ENCODE peak calls at places on chromosomes 5 and 9, in seven cellular contexts. W, V, M, P, Z, A and D are unnamed samples.

GRCh38 chr9:126489604-126490593 is 123.8 kb upstream of the LMX1B start:
- DNase-seq in W (no peak), V (no peak), M (peak; percentile 66), P (no peak), Z (no peak), A (no peak), D (peak; percentile 80)

GRCh38 chr9:127222388-127223095 is 42.0 kb upstream of the GARNL3 start:
- DNase-seq in W (no peak), V (no peak), M (no peak), P (no peak), Z (no peak), A (no peak), D (no peak)

GRCh38 chr9:16171851-16172250 is 619.0 kb downstream of the CCDC171 start:
- DNase-seq in W (no peak), V (no peak), M (no peak), P (no peak), Z (no peak), A (no peak), D (no peak)

GRCh38 chr5:5726401-5726800 is 303.9 kb downstream of the ICE1 start:
- DNase-seq in W (no peak), V (no peak), M (no peak), P (no peak), Z (no peak), A (no peak), D (no peak)

GRCh38 chr5:133222040-133222439 is 170.2 kb downstream of the HSPA4 start:
- DNase-seq in W (no peak), V (no peak), M (no peak), P (no peak), Z (no peak), A (no peak), D (no peak)

GRCh38 chr5:65837139-65837538 is 89.2 kb upstream of the ERBIN start:
- DNase-seq in W (no peak), V (no peak), M (no peak), P (peak; percentile 93), Z (no peak), A (no peak), D (no peak)

GRCh38 chr9:132694144-132694543 is 23.9 kb downstream of the GTF3C4 start:
- DNase-seq in W (no peak), V (no peak), M (no peak), P (peak; percentile 25), Z (no peak), A (no peak), D (no peak)

GRCh38 chr9:68844623-68845612 is 139.9 kb downstream of the PIP5K1B start:
- DNase-seq in W (no peak), V (peak; percentile 49), M (no peak), P (peak; percentile 8), Z (peak; percentile 38), A (no peak), D (no peak)

GRCh38 chr9:129141066-129142041 is 30.1 kb downstream of the PTPA start:
- DNase-seq in W (peak; percentile 60), V (peak; percentile 68), M (no peak), P (peak; percentile 97), Z (peak; percentile 70), A (peak; percentile 65), D (peak; percentile 82)

GRCh38 chr5:138138949-138139775 is at the start of gene NME5:
- DNase-seq in W (peak; percentile 67), V (peak; percentile 35), M (peak; percentile 79), P (peak; percentile 40), Z (peak; percentile 75), A (peak; percentile 56), D (peak; percentile 80)

GRCh38 chr5:132057498-132058255 is 2.8 kb upstream of the IL3 start:
- DNase-seq in W (no peak), V (peak; percentile 5), M (peak; percentile 28), P (no peak), Z (peak; percentile 11), A (no peak), D (no peak)

GRCh38 chr9:110807956-110808598 is 139.5 kb downstream of the MUSK start:
- DNase-seq in W (no peak), V (no peak), M (no peak), P (peak; percentile 42), Z (no peak), A (no peak), D (no peak)

GRCh38 chr9:23730364-23730763 is 95.7 kb downstream of the ELAVL2 start:
- DNase-seq in W (no peak), V (no peak), M (no peak), P (no peak), Z (no peak), A (no peak), D (no peak)

GRCh38 chr9:111992523-111992922 is 95.9 kb downstream of the UGCG start:
- DNase-seq in W (no peak), V (no peak), M (no peak), P (peak; percentile 82), Z (no peak), A (no peak), D (no peak)

GRCh38 chr5:38724301-38725030 is 121.3 kb upstream of the OSMR start:
- DNase-seq in W (no peak), V (no peak), M (no peak), P (peak; percentile 67), Z (no peak), A (no peak), D (no peak)

GRCh38 chr5:143886621-143887301 is 74.8 kb downstream of the HMHB1 start:
- DNase-seq in W (no peak), V (no peak), M (no peak), P (no peak), Z (no peak), A (no peak), D (no peak)

GRCh38 chr9:13171261-13171660 is 108.2 kb downstream of the MPDZ start:
- DNase-seq in W (no peak), V (no peak), M (no peak), P (peak; percentile 21), Z (no peak), A (no peak), D (no peak)

GRCh38 chr5:19208397-19208796 is 779.6 kb downstream of the CDH18 start:
- DNase-seq in W (no peak), V (no peak), M (no peak), P (no peak), Z (no peak), A (no peak), D (peak; percentile 60)

DNA sequence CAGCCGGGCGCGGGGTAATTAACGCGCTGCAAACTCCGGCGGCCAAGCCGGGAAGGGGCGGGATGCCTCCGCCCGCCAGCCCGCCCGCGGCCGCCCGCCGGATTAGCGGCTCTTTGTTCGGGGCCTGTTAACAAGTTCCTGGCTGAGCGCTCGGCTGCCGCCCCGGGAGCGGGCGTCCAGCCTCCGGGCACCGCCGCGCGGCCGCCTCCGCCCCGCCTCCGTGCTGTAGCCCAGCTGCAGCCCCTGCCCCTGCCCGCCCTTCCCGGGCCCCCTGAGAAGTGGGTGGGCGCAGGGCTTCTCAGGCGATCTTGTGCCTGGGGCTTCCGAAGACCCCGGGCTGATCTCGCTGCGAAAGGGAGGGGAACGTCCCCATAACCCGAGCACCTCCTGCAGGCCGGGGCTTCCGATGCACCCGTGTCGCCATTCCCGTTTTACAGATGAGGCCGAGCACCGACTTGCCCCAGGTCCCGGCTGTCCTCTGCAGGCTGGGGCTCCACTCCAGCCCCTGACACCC is 7.6 kb downstream of the UNC5A start:
- DNase-seq in W (no peak), V (no peak), M (no peak), P (no peak), Z (no peak), A (no peak), D (no peak)
- H3K4me3 ChIP-seq in W (no peak overlapping the region), V (peak overlapping the region; percentile 46), M (peak overlapping the region; percentile 40), P (no peak overlapping the region), Z (peak overlapping the region; percentile 45), A (peak overlapping the region; percentile 17), D (peak overlapping the region; percentile 34)

DNA sequence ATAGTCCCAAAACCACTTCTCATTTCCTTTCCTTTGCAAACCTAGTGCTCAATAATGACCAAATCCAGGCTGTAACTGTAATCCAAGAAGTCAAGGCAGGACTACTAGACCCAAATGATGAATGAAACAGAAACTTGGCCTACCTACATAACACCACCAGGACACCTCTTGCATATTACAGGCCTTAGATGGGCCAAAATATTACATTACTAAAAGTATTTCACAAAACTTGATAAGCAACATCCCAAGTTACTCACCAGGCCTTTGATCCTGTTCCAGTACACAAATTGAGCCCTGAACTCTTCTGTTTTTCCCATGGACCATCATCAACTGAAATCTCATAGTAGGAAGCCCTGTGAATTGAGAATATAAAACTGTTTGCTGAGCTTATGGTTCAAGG is 34.8 kb downstream of the NADK2 start:
- DNase-seq in W (no peak), V (no peak), M (no peak), P (no peak), Z (no peak), A (no peak), D (no peak)
- TF ChIP-seq POLR2A in W (no peak), V (no peak), M (no peak), P (no peak), Z (no peak), A (no peak), D (no peak)

DNA sequence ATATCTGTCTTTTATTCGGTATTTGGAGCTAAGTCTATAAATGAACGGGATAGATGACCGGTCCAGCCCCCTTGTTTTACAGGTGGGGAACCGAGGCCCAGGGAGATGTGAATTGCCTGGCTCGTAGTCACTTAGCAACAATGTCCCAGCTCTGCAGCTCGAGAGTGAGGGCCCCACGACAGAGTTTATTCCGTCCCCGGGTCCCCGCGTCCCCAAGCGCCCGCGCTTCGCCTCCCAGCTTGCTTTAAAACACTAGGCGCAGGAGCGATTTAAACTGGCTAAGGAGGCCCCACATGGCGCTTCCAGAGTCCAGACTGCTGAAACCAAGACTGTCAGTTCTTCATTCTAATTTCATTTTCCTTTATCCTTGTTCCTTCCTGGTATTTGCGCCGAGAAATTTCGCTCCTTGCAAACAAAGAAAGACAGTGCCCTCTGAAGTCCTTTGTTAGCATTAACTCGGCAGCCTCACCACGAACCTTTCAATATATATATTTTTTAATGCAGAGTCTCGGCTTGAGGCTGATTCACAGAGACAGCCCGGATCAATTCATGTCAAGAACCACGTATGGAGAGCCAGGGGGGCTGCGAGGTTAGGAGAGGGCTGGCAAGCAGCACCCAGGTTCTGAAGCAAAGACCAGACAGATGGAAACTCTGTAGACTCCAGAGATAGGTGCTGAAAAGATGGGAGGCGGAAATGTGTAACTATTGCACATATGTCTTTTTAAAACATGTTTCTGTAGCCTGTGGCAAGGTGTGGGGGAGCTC is 1.4 kb upstream of the ENC1 start:
- DNase-seq in W (peak; percentile 26), V (peak; percentile 21), M (no peak), P (peak; percentile 87), Z (peak; percentile 51), A (peak; percentile 66), D (peak; percentile 86)
- H3K27ac ChIP-seq in W (no peak overlapping the region), V (peak overlapping the region; percentile 87), M (peak overlapping the region; percentile 92), P (peak overlapping the region; percentile 55), Z (peak overlapping the region; percentile 94), A (peak overlapping the region; percentile 76), D (peak overlapping the region; percentile 84)

GRCh38 chr9:109107402-109108240 is 12.1 kb downstream of the TMEM245 start:
- DNase-seq in W (no peak), V (no peak), M (no peak), P (peak; percentile 81), Z (no peak), A (no peak), D (no peak)

GRCh38 chr9:109108318-109108717 is 11.4 kb downstream of the TMEM245 start:
- DNase-seq in W (no peak), V (no peak), M (no peak), P (peak; percentile 71), Z (no peak), A (no peak), D (no peak)

GRCh38 chr9:109113239-109113638 is 6.5 kb downstream of the TMEM245 start:
- DNase-seq in W (no peak), V (no peak), M (no peak), P (no peak), Z (no peak), A (no peak), D (no peak)

GRCh38 chr9:109110326-109111014 is 9.3 kb downstream of the TMEM245 start:
- DNase-seq in W (no peak), V (no peak), M (no peak), P (peak; percentile 80), Z (no peak), A (no peak), D (no peak)

GRCh38 chr9:109109962-109110325 is 9.8 kb downstream of the TMEM245 start:
- DNase-seq in W (no peak), V (no peak), M (no peak), P (no peak), Z (no peak), A (no peak), D (no peak)
- H3K4me3 ChIP-seq in W (no peak overlapping the region), V (no peak overlapping the region), M (no peak overlapping the region), P (no peak overlapping the region), Z (no peak overlapping the region), A (no peak overlapping the region), D (no peak overlapping the region)